ENCODE peak calls at places on chromosomes 2 and 18, in six cellular contexts. J is body of pancreas, V is K562, T is uterus, L is HCT116, W is epithelial cell of esophagus. D is an unnamed sample.

GRCh38 chr2:166373951-166374350 is 1.8 kb downstream of the SCN9A start:
- DNase-seq in J (no peak), V (peak; percentile 94), T (no peak), L (no peak), W (peak; percentile 97), D (no peak)

GRCh38 chr2:85878719-85879390 is 9.9 kb downstream of the ST3GAL5 start:
- DNase-seq in J (no peak), V (no peak), T (no peak), L (no peak), W (no peak), D (no peak)

GRCh38 chr2:166351319-166351718 is 24.4 kb downstream of the SCN9A start:
- DNase-seq in J (no peak), V (no peak), T (no peak), L (no peak), W (no peak), D (no peak)

GRCh38 chr18:76405761-76406356 is 89.2 kb downstream of the ZNF516 start:
- DNase-seq in J (no peak), V (peak; percentile 44), T (peak; percentile 65), L (peak; percentile 27), W (peak; percentile 46), D (no peak)

GRCh38 chr2:61763605-61764034 is 90.2 kb downstream of the FAM161A start:
- DNase-seq in J (peak; percentile 88), V (peak; percentile 87), T (peak; percentile 81), L (peak; percentile 85), W (peak; percentile 89), D (no peak)

GRCh38 chr18:3541549-3542386 is 91.8 kb downstream of the TGIF1 start:
- DNase-seq in J (no peak), V (no peak), T (no peak), L (no peak), W (peak; percentile 81), D (no peak)

GRCh38 chr2:96773922-96774321 is 13.2 kb downstream of the CNNM4 start:
- DNase-seq in J (no peak), V (no peak), T (no peak), L (no peak), W (no peak), D (no peak)

GRCh38 chr2:36951574-36951973 is 14.8 kb downstream of the STRN start:
- DNase-seq in J (no peak), V (no peak), T (no peak), L (no peak), W (peak; percentile 89), D (no peak)

GRCh38 chr2:224127871-224128501 is 88.9 kb upstream of the SERPINE2 start:
- DNase-seq in J (peak; percentile 29), V (no peak), T (no peak), L (no peak), W (no peak), D (no peak)

GRCh38 chr2:190653931-190654330 is 5.0 kb downstream of the NAB1 start:
- DNase-seq in J (no peak), V (no peak), T (no peak), L (no peak), W (peak; percentile 54), D (no peak)

GRCh38 chr18:6561029-6561861 is 146.5 kb upstream of the L3MBTL4 start:
- DNase-seq in J (peak; percentile 81), V (peak; percentile 64), T (peak; percentile 60), L (no peak), W (no peak), D (no peak)

GRCh38 chr2:3631161-3631850 is 26.7 kb upstream of the ALLC start:
- DNase-seq in J (no peak), V (no peak), T (no peak), L (no peak), W (no peak), D (no peak)

GRCh38 chr18:58670561-58671121 is 624 bp upstream of the MALT1 start:
- DNase-seq in J (no peak), V (no peak), T (no peak), L (peak; percentile 35), W (no peak), D (no peak)

GRCh38 chr2:159946326-159946992 is 116.0 kb downstream of the PLA2R1 start:
- DNase-seq in J (no peak), V (no peak), T (no peak), L (no peak), W (no peak), D (peak; percentile 42)

GRCh38 chr2:109736177-109736827 is 57.8 kb upstream of the RGPD5 start:
- DNase-seq in J (peak; percentile 63), V (peak; percentile 43), T (peak; percentile 68), L (peak; percentile 62), W (peak; percentile 59), D (no peak)

GRCh38 chr2:118051956-118052355 is 36.3 kb upstream of the INSIG2 start:
- DNase-seq in J (no peak), V (no peak), T (no peak), L (no peak), W (no peak), D (no peak)

GRCh38 chr2:1977655-1978054 is 233.3 kb upstream of the PXDN start:
- DNase-seq in J (no peak), V (no peak), T (no peak), L (no peak), W (no peak), D (no peak)

GRCh38 chr2:63856302-63856600 is 14.6 kb downstream of the UGP2 start:
- DNase-seq in J (no peak), V (no peak), T (no peak), L (no peak), W (no peak), D (no peak)

GRCh38 chr2:121018136-121019057 is 266.6 kb downstream of the TFCP2L1 start:
- DNase-seq in J (no peak), V (peak; percentile 37), T (peak; percentile 28), L (no peak), W (no peak), D (no peak)

GRCh38 chr18:76668546-76668945 is 153.8 kb upstream of the ZNF236 start:
- DNase-seq in J (no peak), V (no peak), T (no peak), L (no peak), W (no peak), D (no peak)

GRCh38 chr2:64203131-64204005 is 59.1 kb upstream of the PELI1 start:
- DNase-seq in J (no peak), V (no peak), T (no peak), L (no peak), W (no peak), D (peak; percentile 31)

GRCh38 chr2:239202836-239203235 is 198.0 kb downstream of the HDAC4 start:
- DNase-seq in J (peak; percentile 9), V (no peak), T (no peak), L (no peak), W (no peak), D (no peak)

GRCh38 chr2:128594953-128595677 is 276.4 kb upstream of the HS6ST1 start:
- DNase-seq in J (no peak), V (no peak), T (no peak), L (no peak), W (no peak), D (peak; percentile 76)

GRCh38 chr18:42477261-42477660 is 522.2 kb downstream of the PIK3C3 start:
- DNase-seq in J (no peak), V (no peak), T (no peak), L (no peak), W (no peak), D (no peak)

GRCh38 chr2:8573942-8574195 is 108.0 kb upstream of the ID2 start:
- DNase-seq in J (no peak), V (no peak), T (no peak), L (no peak), W (no peak), D (no peak)

GRCh38 chr18:1018211-1018651 is 113.6 kb downstream of the ADCYAP1 start:
- DNase-seq in J (no peak), V (no peak), T (no peak), L (no peak), W (peak; percentile 5), D (no peak)

GRCh38 chr2:223058952-223059716 is 7.1 kb downstream of the KCNE4 start:
- DNase-seq in J (peak; percentile 69), V (peak; percentile 87), T (no peak), L (no peak), W (peak; percentile 39), D (no peak)

DNA sequence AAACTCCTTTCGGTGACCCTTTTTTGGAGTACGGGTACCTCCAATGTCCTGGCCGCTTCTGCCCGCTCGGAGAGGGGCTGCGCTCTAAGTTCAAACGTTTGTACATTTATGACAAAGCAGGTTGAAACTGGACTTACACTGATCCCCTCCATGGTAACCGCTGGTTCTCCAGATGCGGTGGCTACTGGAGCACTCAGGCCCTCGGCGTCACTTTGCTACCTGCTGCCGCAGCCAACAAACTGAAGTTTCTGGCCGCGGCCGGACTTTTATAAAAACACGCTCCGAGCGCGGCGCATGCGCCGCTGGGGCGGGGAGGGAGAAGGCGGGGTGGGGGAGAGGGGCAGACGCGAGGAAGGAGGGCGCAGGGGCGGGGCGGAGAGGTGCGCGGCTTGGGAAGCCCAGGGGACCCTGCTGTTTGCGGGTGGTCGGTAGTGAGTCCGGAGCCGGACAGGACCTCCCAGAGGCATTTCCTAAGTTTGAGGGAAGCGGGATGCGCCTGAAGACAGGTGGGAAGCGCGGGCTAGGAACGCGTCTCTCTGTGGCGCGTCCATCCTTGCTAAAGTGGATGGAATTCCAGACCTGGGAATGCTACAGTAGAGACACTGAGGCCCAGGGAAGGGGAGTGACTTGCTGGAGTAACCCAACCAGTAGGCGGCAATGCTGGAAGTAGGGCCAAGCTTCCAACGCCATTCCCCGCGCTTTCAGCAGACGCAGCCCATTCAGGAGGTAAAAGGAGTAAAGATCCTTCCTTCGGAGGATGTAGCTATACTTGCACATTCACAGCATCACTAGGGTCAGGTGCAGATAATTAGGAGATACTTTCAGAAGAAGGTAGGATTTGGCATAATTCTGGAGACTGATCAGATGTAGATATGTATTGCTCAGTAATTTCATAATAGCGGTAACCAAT is at the start of gene CXCR4:
- DNase-seq in J (peak; percentile 46), V (peak; percentile 54), T (no peak), L (peak; percentile 34), W (peak; percentile 27), D (no peak)
- TF ChIP-seq CTCF in J (no peak), V (no peak), T (no peak), L (no peak), W (no peak), D (no peak)

GRCh38 chr2:68032702-68033101 is 30.1 kb downstream of the C1D start:
- DNase-seq in J (no peak), V (no peak), T (no peak), L (no peak), W (no peak), D (no peak)
- H3K4me3 ChIP-seq in J (no peak overlapping the region), V (no peak overlapping the region), T (no peak overlapping the region), L (no peak overlapping the region), W (no peak overlapping the region), D (no peak overlapping the region)

GRCh38 chr18:60684843-60685513 is 312.4 kb upstream of the MC4R start:
- DNase-seq in J (no peak), V (peak; percentile 0), T (no peak), L (peak; percentile 19), W (peak; percentile 54), D (no peak)
- TF ChIP-seq CTCF in J (peak; percentile 44), V (peak; percentile 25), T (peak; percentile 46), L (peak; percentile 51), W (peak; percentile 51), D (peak; percentile 64)

GRCh38 chr2:172100080-172101007 is 2.4 kb downstream of the DLX2 start:
- DNase-seq in J (no peak), V (no peak), T (no peak), L (no peak), W (no peak), D (no peak)

GRCh38 chr2:172097557-172098131 is 5.1 kb downstream of the DLX2 start:
- DNase-seq in J (no peak), V (peak; percentile 65), T (no peak), L (no peak), W (peak; percentile 39), D (no peak)

GRCh38 chr2:172099472-172100079 is 3.1 kb downstream of the DLX2 start:
- DNase-seq in J (no peak), V (no peak), T (no peak), L (no peak), W (no peak), D (no peak)

GRCh38 chr2:172098287-172098649 is 4.4 kb downstream of the DLX2 start:
- DNase-seq in J (no peak), V (peak; percentile 16), T (no peak), L (no peak), W (no peak), D (no peak)

GRCh38 chr2:172098650-172099471 is 3.8 kb downstream of the DLX2 start:
- DNase-seq in J (peak; percentile 42), V (peak; percentile 95), T (no peak), L (no peak), W (peak; percentile 67), D (no peak)
- H3K4me3 ChIP-seq in J (no peak overlapping the region), V (peak overlapping the region; percentile 33), T (peak overlapping the region; percentile 3), L (peak overlapping the region; percentile 30), W (peak overlapping the region; percentile 27), D (no peak overlapping the region)